ENCODE peak calls at places on chromosome 18, in six cellular contexts. One of them, this sample, is unnamed.

GRCh38 chr18:46281185-46282176 is 177.3 kb downstream of the HAUS1 start:
- DNase-seq in A549: peak
- DNase-seq in K562: peak
- DNase-seq in HepG2: peak
- DNase-seq in GM12878: no peak
- DNase-seq in endothelial cell of umbilical vein: peak
- DNase-seq in this sample: peak

GRCh38 chr18:58755304-58756010 is 84.2 kb downstream of the MALT1 start:
- DNase-seq in A549: no peak
- DNase-seq in K562: no peak
- DNase-seq in HepG2: no peak
- DNase-seq in GM12878: no peak
- DNase-seq in endothelial cell of umbilical vein: no peak
- DNase-seq in this sample: no peak

GRCh38 chr18:48787523-48788151 is 163.1 kb downstream of the SMAD7 start:
- DNase-seq in A549: no peak
- DNase-seq in K562: no peak
- DNase-seq in HepG2: no peak
- DNase-seq in GM12878: no peak
- DNase-seq in endothelial cell of umbilical vein: no peak
- DNase-seq in this sample: no peak

GRCh38 chr18:78689606-78690005 is 290.0 kb upstream of the SALL3 start:
- DNase-seq in A549: no peak
- DNase-seq in K562: no peak
- DNase-seq in HepG2: no peak
- DNase-seq in GM12878: no peak
- DNase-seq in endothelial cell of umbilical vein: no peak
- DNase-seq in this sample: no peak

GRCh38 chr18:5414546-5414945 is 119.0 kb upstream of the ZBTB14 start:
- DNase-seq in A549: no peak
- DNase-seq in K562: no peak
- DNase-seq in HepG2: no peak
- DNase-seq in GM12878: no peak
- DNase-seq in endothelial cell of umbilical vein: no peak
- DNase-seq in this sample: no peak

GRCh38 chr18:58118510-58118909 is 74.5 kb downstream of the NEDD4L start:
- DNase-seq in A549: no peak
- DNase-seq in K562: no peak
- DNase-seq in HepG2: no peak
- DNase-seq in GM12878: no peak
- DNase-seq in endothelial cell of umbilical vein: no peak
- DNase-seq in this sample: no peak

GRCh38 chr18:79870369-79871025 is 72.8 kb downstream of the KCNG2 start:
- DNase-seq in A549: no peak
- DNase-seq in K562: no peak
- DNase-seq in HepG2: no peak
- DNase-seq in GM12878: no peak
- DNase-seq in endothelial cell of umbilical vein: no peak
- DNase-seq in this sample: no peak

GRCh38 chr18:31230495-31230894 is 67.8 kb upstream of the DSC1 start:
- DNase-seq in A549: peak
- DNase-seq in K562: no peak
- DNase-seq in HepG2: peak
- DNase-seq in GM12878: peak
- DNase-seq in endothelial cell of umbilical vein: no peak
- DNase-seq in this sample: no peak

GRCh38 chr18:4454548-4455112 is 477 bp downstream of the DLGAP1 start:
- DNase-seq in A549: no peak
- DNase-seq in K562: no peak
- DNase-seq in HepG2: no peak
- DNase-seq in GM12878: no peak
- DNase-seq in endothelial cell of umbilical vein: no peak
- DNase-seq in this sample: no peak

GRCh38 chr18:32441536-32441935 is 29.1 kb downstream of the GAREM1 start:
- DNase-seq in A549: no peak
- DNase-seq in K562: no peak
- DNase-seq in HepG2: no peak
- DNase-seq in GM12878: no peak
- DNase-seq in endothelial cell of umbilical vein: no peak
- DNase-seq in this sample: no peak

GRCh38 chr18:24922491-24922890 is 429.5 kb downstream of the ZNF521 start:
- DNase-seq in A549: no peak
- DNase-seq in K562: no peak
- DNase-seq in HepG2: no peak
- DNase-seq in GM12878: no peak
- DNase-seq in endothelial cell of umbilical vein: no peak
- DNase-seq in this sample: no peak

GRCh38 chr18:77132369-77133050 is at the start of gene MBP:
- DNase-seq in A549: no peak
- DNase-seq in K562: no peak
- DNase-seq in HepG2: no peak
- DNase-seq in GM12878: no peak
- DNase-seq in endothelial cell of umbilical vein: no peak
- DNase-seq in this sample: peak
- TF ChIP-seq MYC in A549: no peak
- TF ChIP-seq MYC in K562: no peak
- TF ChIP-seq MYC in HepG2: no peak
- TF ChIP-seq MYC in GM12878: no peak
- TF ChIP-seq MYC in endothelial cell of umbilical vein: no peak
- TF ChIP-seq MYC in this sample: no peak

DNA sequence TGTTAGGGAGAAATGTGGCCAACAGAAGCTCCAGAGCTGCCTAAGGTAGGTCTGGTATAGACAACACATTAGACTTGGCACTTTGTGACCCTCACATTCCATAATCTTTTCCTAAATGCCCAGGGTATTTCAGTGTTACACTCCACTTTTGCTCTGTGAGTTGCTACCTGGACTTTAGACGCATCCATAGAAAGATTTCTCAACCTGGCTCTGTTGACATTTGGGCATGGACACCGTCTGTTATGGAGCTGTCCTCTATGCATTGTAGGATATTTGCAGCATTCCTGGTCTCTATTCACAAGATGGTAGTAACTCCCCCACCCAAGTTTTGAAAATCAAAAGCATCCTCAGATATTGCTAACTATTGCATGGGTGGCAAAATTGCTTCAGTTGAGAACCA is 136.5 kb upstream of the NETO1 start:
- DNase-seq in A549: no peak
- DNase-seq in K562: no peak
- DNase-seq in HepG2: peak
- DNase-seq in GM12878: no peak
- DNase-seq in endothelial cell of umbilical vein: no peak
- DNase-seq in this sample: no peak
- TF ChIP-seq MYC in A549: no peak
- TF ChIP-seq MYC in K562: no peak
- TF ChIP-seq MYC in HepG2: no peak
- TF ChIP-seq MYC in GM12878: no peak
- TF ChIP-seq MYC in endothelial cell of umbilical vein: no peak
- TF ChIP-seq MYC in this sample: no peak

GRCh38 chr18:9506046-9506792 is 30.9 kb downstream of the RALBP1 start:
- DNase-seq in A549: no peak
- DNase-seq in K562: no peak
- DNase-seq in HepG2: no peak
- DNase-seq in GM12878: no peak
- DNase-seq in endothelial cell of umbilical vein: no peak
- DNase-seq in this sample: no peak
- TF ChIP-seq MYC in A549: no peak
- TF ChIP-seq MYC in K562: no peak
- TF ChIP-seq MYC in HepG2: no peak
- TF ChIP-seq MYC in GM12878: no peak
- TF ChIP-seq MYC in endothelial cell of umbilical vein: no peak
- TF ChIP-seq MYC in this sample: no peak

DNA sequence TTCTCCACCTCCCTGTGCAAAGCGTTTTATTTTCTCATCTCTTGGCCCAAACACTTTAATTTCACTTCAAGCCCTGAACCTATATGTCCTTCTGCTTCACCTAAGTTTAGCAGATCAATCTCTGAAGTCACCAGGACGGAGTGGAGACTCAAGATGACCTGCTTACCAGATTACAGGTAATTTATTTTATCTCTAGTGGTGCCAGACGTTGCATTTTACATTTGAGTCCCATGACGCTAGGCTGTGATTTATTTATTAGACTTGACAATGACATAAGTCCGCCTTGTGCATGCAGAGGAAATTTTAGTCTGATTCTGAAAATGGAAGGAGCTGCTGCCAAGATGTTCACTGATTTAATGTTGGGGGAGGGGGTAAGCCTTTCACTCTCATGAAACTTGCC is 73.9 kb downstream of the MRO start:
- DNase-seq in A549: no peak
- DNase-seq in K562: no peak
- DNase-seq in HepG2: no peak
- DNase-seq in GM12878: no peak
- DNase-seq in endothelial cell of umbilical vein: no peak
- DNase-seq in this sample: no peak
- TF ChIP-seq MYC in A549: no peak
- TF ChIP-seq MYC in K562: no peak
- TF ChIP-seq MYC in HepG2: no peak
- TF ChIP-seq MYC in GM12878: no peak
- TF ChIP-seq MYC in endothelial cell of umbilical vein: no peak
- TF ChIP-seq MYC in this sample: no peak

GRCh38 chr18:3225588-3225987 is 5.8 kb upstream of the MYOM1 start:
- DNase-seq in A549: no peak
- DNase-seq in K562: no peak
- DNase-seq in HepG2: no peak
- DNase-seq in GM12878: no peak
- DNase-seq in endothelial cell of umbilical vein: no peak
- DNase-seq in this sample: no peak
- TF ChIP-seq MYC in A549: no peak
- TF ChIP-seq MYC in K562: no peak
- TF ChIP-seq MYC in HepG2: no peak
- TF ChIP-seq MYC in GM12878: no peak
- TF ChIP-seq MYC in endothelial cell of umbilical vein: no peak
- TF ChIP-seq MYC in this sample: no peak

GRCh38 chr18:26714739-26715138 is 150.8 kb downstream of the AQP4 start:
- DNase-seq in A549: no peak
- DNase-seq in K562: no peak
- DNase-seq in HepG2: no peak
- DNase-seq in GM12878: no peak
- DNase-seq in endothelial cell of umbilical vein: no peak
- DNase-seq in this sample: peak
- TF ChIP-seq MYC in A549: no peak
- TF ChIP-seq MYC in K562: no peak
- TF ChIP-seq MYC in HepG2: no peak
- TF ChIP-seq MYC in GM12878: no peak
- TF ChIP-seq MYC in endothelial cell of umbilical vein: no peak
- TF ChIP-seq MYC in this sample: no peak

DNA sequence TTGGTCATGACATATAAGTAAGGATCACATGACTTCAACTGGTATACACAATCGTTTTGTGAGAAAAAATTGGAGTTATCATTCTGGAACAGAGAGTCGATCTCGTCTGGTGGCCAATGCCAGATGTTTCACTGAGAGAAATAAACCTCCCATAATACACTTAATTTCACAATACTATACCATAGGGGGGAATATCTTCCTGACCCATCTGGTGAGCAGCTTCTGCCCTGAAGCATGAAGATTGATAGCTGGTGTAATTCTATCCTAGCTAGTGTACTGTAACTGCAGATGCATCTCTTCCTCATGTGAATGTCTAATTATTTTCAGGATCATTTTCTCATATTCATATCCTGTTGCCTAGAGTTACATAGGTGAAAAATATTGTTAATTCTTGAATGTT is 15.6 kb upstream of the CDH7 start:
- DNase-seq in A549: no peak
- DNase-seq in K562: no peak
- DNase-seq in HepG2: no peak
- DNase-seq in GM12878: no peak
- DNase-seq in endothelial cell of umbilical vein: no peak
- DNase-seq in this sample: no peak
- TF ChIP-seq MYC in A549: no peak
- TF ChIP-seq MYC in K562: no peak
- TF ChIP-seq MYC in HepG2: no peak
- TF ChIP-seq MYC in GM12878: no peak
- TF ChIP-seq MYC in endothelial cell of umbilical vein: no peak
- TF ChIP-seq MYC in this sample: no peak

DNA sequence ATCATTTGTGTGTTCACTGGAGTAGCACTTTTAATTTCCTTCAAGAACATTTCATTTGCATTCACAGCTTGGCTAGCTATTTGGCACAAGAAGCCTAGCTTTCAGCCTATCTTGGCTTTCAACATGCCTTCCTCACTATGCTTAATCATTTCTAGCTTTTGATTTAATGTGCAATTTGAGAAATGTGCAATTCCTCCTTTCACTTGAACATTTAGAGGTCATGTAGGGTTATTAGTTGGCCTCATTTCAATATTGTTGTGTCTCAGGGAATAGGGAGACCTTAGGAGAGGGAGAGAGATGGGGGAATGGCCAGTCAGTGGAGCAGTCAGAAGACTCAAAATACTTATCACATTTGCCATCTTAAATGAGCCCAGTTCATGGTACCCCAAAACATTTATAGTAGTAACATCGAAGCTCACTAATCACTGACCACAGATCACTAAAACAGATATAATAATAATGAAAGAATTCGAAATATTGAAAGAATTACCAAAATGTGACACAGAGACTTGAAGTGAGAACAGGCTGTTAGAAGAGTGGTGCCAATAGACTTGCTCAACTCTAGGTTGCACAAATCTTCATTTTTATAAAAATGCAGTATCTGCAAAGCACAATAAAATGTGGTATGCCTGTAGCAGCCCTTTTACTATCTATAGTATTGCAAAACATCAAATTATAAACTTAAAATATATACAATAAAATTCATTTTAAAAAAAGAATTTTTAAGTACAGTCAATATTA is 561.2 kb downstream of the METTL4 start:
- DNase-seq in A549: no peak
- DNase-seq in K562: no peak
- DNase-seq in HepG2: no peak
- DNase-seq in GM12878: no peak
- DNase-seq in endothelial cell of umbilical vein: no peak
- DNase-seq in this sample: no peak
- TF ChIP-seq MYC in A549: no peak
- TF ChIP-seq MYC in K562: no peak
- TF ChIP-seq MYC in HepG2: no peak
- TF ChIP-seq MYC in GM12878: no peak
- TF ChIP-seq MYC in endothelial cell of umbilical vein: no peak
- TF ChIP-seq MYC in this sample: no peak

GRCh38 chr18:34493566-34494358 is 216.3 kb upstream of the DTNA start:
- DNase-seq in A549: no peak
- DNase-seq in K562: no peak
- DNase-seq in HepG2: peak
- DNase-seq in GM12878: no peak
- DNase-seq in endothelial cell of umbilical vein: peak
- DNase-seq in this sample: no peak
- TF ChIP-seq MYC in A549: no peak
- TF ChIP-seq MYC in K562: no peak
- TF ChIP-seq MYC in HepG2: no peak
- TF ChIP-seq MYC in GM12878: no peak
- TF ChIP-seq MYC in endothelial cell of umbilical vein: no peak
- TF ChIP-seq MYC in this sample: no peak